ENCODE peak calls at places on chromosomes 4 and X, in five cellular contexts. A is A673, V is fibroblast of pulmonary artery, W is heart left ventricle, B is nephron progenitor cell. K is an unnamed sample.

GRCh38 chrX:63686878-63687714 is 97.9 kb downstream of the ARHGEF9 start:
- DNase-seq in A (peak), V (peak), B (peak), W (peak), K (peak)

GRCh38 chrX:9873952-9874351 is 87.7 kb downstream of the SHROOM2 start:
- DNase-seq in W (peak), A (peak), V (peak), B (no peak), K (peak)

GRCh38 chr4:16034010-16034829 is 49.6 kb downstream of the PROM1 start:
- DNase-seq in W (no peak), B (no peak), A (peak), V (peak), K (peak)

GRCh38 chr4:91064157-91064853 is 937.1 kb downstream of the CCSER1 start:
- DNase-seq in V (peak), W (peak), A (peak), B (peak), K (peak)

GRCh38 chrX:143615851-143616250 is 20.1 kb downstream of the SLITRK4 start:
- DNase-seq in B (no peak), A (no peak), V (no peak), W (no peak), K (no peak)

GRCh38 chr4:187204389-187204920 is 480.8 kb upstream of the FAT1 start:
- DNase-seq in A (no peak), B (no peak), V (no peak), W (no peak), K (no peak)

GRCh38 chrX:46198858-46199257 is 346.4 kb downstream of the ZNF674 start:
- DNase-seq in V (no peak), B (no peak), A (no peak), W (no peak), K (no peak)

GRCh38 chrX:155027509-155028066 is 944 bp downstream of the FUNDC2 start:
- DNase-seq in W (peak), B (no peak), A (peak), V (peak), K (peak)

GRCh38 chrX:1589356-1590130 is 1.9 kb upstream of the AKAP17A start:
- DNase-seq in W (no peak), V (no peak), B (no peak), A (no peak), K (no peak)

GRCh38 chrX:1592863-1593201 is 1.4 kb downstream of the AKAP17A start:
- DNase-seq in B (no peak), A (no peak), W (no peak), V (no peak), K (no peak)

GRCh38 chrX:1592128-1592862 is 891 bp downstream of the AKAP17A start:
- DNase-seq in V (peak), A (no peak), W (no peak), B (peak), K (peak)

GRCh38 chrX:1591863-1592127 is 391 bp downstream of the AKAP17A start:
- DNase-seq in W (no peak), A (no peak), V (no peak), B (no peak), K (peak)

GRCh38 chrX:1591102-1591862 is at the start of gene AKAP17A:
- DNase-seq in V (peak), W (peak), B (peak), A (peak), K (peak)
- TF ChIP-seq CTCF in V (no peak), W (no peak), B (no peak), A (no peak), K (no peak)

DNA sequence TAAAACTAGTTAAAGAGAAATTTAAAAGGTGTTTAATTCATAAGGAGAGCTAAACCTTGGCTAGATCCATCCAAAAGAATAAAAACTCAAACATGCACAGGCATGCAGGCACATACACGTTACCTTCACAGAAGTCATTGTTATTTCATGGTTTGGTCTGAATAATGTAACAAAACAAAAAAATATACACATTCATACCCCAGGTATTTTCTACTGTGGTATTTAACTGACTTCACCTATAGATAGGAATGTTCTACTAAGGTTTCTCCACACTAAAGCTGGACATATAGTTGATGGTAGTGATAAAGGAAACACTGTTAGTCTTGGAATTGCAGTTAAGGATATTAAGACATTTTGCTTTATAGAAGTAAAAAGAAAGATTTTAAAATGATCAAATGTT is 283.6 kb upstream of the PCDH10 start:
- DNase-seq in B (no peak), A (no peak), W (no peak), V (no peak), K (no peak)
- TF ChIP-seq CTCF in B (no peak), A (no peak), W (no peak), V (no peak), K (no peak)

GRCh38 chrX:20218809-20219505 is 47.8 kb downstream of the RPS6KA3 start:
- DNase-seq in V (peak), B (no peak), A (peak), W (peak), K (peak)
- TF ChIP-seq CTCF in V (no peak), B (no peak), A (peak), W (no peak), K (peak)

GRCh38 chrX:17052776-17053175 is 106.3 kb downstream of the REPS2 start:
- DNase-seq in A (no peak), W (no peak), V (no peak), B (no peak), K (no peak)
- TF ChIP-seq CTCF in A (no peak), W (no peak), V (no peak), B (no peak), K (no peak)

GRCh38 chrX:136487647-136488046 is at the start of gene BRS3:
- DNase-seq in A (no peak), V (no peak), W (no peak), B (no peak), K (no peak)

GRCh38 chrX:136491832-136492231 is 4.1 kb downstream of the BRS3 start:
- DNase-seq in V (no peak), W (no peak), B (no peak), A (no peak), K (no peak)

DNA sequence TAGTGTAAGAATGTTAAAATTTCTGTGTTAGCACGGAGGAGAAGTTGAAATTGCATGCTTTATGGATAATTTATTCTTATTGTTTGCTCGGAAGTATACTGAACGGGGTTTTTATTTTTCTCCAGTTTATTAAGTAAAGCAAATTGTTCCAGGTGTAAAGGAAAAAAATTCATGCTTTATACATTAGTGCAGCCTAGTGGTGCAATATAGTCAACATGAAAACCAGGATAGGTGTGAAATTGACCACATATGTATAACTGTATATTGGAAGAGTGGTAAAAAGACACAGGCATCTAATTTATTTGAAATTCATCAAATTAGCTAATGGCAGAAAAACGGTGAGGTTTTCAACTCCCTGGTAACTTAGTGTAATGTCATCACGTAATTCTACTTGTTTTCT is 959 bp downstream of the BRS3 start:
- DNase-seq in A (no peak), W (no peak), V (no peak), B (no peak), K (no peak)
- TF ChIP-seq CTCF in A (no peak), W (no peak), V (no peak), B (no peak), K (no peak)

GRCh38 chr4:87359258-87359657 is 31.7 kb downstream of the HSD17B11 start:
- DNase-seq in W (no peak), B (no peak), V (no peak), A (no peak), K (no peak)

GRCh38 chr4:87354168-87355102 is 31.8 kb upstream of the HSD17B13 start:
- DNase-seq in W (no peak), A (no peak), B (no peak), V (peak), K (peak)

GRCh38 chr4:87356832-87357526 is 34.0 kb downstream of the HSD17B11 start:
- DNase-seq in A (no peak), B (no peak), W (no peak), V (no peak), K (no peak)

GRCh38 chr4:87353592-87353991 is 30.9 kb upstream of the HSD17B13 start:
- DNase-seq in A (peak), W (peak), V (peak), B (peak), K (peak)
- TF ChIP-seq CTCF in A (peak), W (peak), V (peak), B (peak), K (peak)

DNA sequence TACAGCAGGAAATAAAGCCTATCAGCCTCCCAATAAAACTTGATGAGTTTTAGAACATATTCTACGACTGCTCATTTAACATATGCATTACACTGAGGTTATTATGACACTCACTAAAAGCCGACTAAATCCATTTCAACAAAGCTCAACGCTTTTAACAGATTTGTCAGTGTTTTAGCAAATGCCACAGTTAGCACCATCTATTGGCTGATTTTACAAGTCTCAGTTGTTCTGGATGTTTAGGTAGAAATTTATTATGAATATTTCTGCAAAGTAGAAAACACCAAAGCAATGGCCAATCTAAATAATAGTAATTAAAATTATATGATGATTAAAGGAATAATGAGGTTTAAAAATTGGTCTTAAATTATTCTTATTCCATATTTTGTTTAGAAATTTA is 993.2 kb upstream of the PCDH7 start:
- DNase-seq in A (no peak), V (no peak), B (no peak), W (no peak), K (no peak)
- TF ChIP-seq CTCF in A (peak), V (no peak), B (no peak), W (no peak), K (no peak)

K was measured in choroid plexus epithelial cell.